ENCODE peak calls at places on chromosome 3, in five cellular contexts. One of them, this sample, is unnamed. For H3K36me3, the result is how much of the 10 kb centered on the place peaks cover.

GRCh38 chr3:69972672-69973071 is 26.9 kb upstream of the SAMMSON start:
- DNase-seq in Panc1: no peak
- DNase-seq in brain microvascular endothelial cell: no peak
- DNase-seq in heart left ventricle: no peak
- DNase-seq in GM23248: no peak
- DNase-seq in this sample: no peak

GRCh38 chr3:56980798-56981390 is 79.6 kb upstream of the SPATA12 start:
- DNase-seq in Panc1: no peak
- DNase-seq in brain microvascular endothelial cell: peak
- DNase-seq in heart left ventricle: peak
- DNase-seq in GM23248: peak
- DNase-seq in this sample: no peak

GRCh38 chr3:118412503-118412902 is 622.1 kb downstream of the IGSF11 start:
- DNase-seq in Panc1: no peak
- DNase-seq in brain microvascular endothelial cell: no peak
- DNase-seq in heart left ventricle: no peak
- DNase-seq in GM23248: no peak
- DNase-seq in this sample: no peak

GRCh38 chr3:195911946-195912270 is 3.6 kb upstream of the TNK2 start:
- DNase-seq in Panc1: no peak
- DNase-seq in brain microvascular endothelial cell: no peak
- DNase-seq in heart left ventricle: no peak
- DNase-seq in GM23248: peak
- DNase-seq in this sample: no peak

GRCh38 chr3:67916353-67916752 is 261.9 kb upstream of the SUCLG2 start:
- DNase-seq in Panc1: no peak
- DNase-seq in brain microvascular endothelial cell: no peak
- DNase-seq in heart left ventricle: no peak
- DNase-seq in GM23248: no peak
- DNase-seq in this sample: no peak

GRCh38 chr3:195405646-195406045 is 37.2 kb downstream of the ACAP2 start:
- DNase-seq in Panc1: no peak
- DNase-seq in brain microvascular endothelial cell: no peak
- DNase-seq in heart left ventricle: no peak
- DNase-seq in GM23248: no peak
- DNase-seq in this sample: no peak

GRCh38 chr3:56761887-56762605 is 39.7 kb downstream of the ARHGEF3 start:
- DNase-seq in Panc1: no peak
- DNase-seq in brain microvascular endothelial cell: no peak
- DNase-seq in heart left ventricle: no peak
- DNase-seq in GM23248: peak
- DNase-seq in this sample: no peak

GRCh38 chr3:71725279-71725991 is at the start of gene EIF4E3:
- DNase-seq in Panc1: no peak
- DNase-seq in brain microvascular endothelial cell: no peak
- DNase-seq in heart left ventricle: peak
- DNase-seq in GM23248: peak
- DNase-seq in this sample: peak

GRCh38 chr3:189272500-189273119 is 100.8 kb downstream of the TPRG1 start:
- DNase-seq in Panc1: no peak
- DNase-seq in brain microvascular endothelial cell: no peak
- DNase-seq in heart left ventricle: no peak
- DNase-seq in GM23248: peak
- DNase-seq in this sample: no peak

GRCh38 chr3:180421221-180421620 is 180.7 kb upstream of the TTC14 start:
- DNase-seq in Panc1: no peak
- DNase-seq in brain microvascular endothelial cell: no peak
- DNase-seq in heart left ventricle: no peak
- DNase-seq in GM23248: no peak
- DNase-seq in this sample: no peak

GRCh38 chr3:194598771-194599557 is 34.3 kb downstream of the TMEM44 start:
- DNase-seq in Panc1: no peak
- DNase-seq in brain microvascular endothelial cell: peak
- DNase-seq in heart left ventricle: peak
- DNase-seq in GM23248: peak
- DNase-seq in this sample: no peak

GRCh38 chr3:123099331-123100191 is 32.7 kb downstream of the PDIA5 start:
- DNase-seq in Panc1: no peak
- DNase-seq in brain microvascular endothelial cell: no peak
- DNase-seq in heart left ventricle: no peak
- DNase-seq in GM23248: no peak
- DNase-seq in this sample: no peak

GRCh38 chr3:123104550-123104949 is 37.7 kb downstream of the PDIA5 start:
- DNase-seq in Panc1: peak
- DNase-seq in brain microvascular endothelial cell: peak
- DNase-seq in heart left ventricle: peak
- DNase-seq in GM23248: peak
- DNase-seq in this sample: no peak

GRCh38 chr3:123100192-123100776 is 33.5 kb downstream of the PDIA5 start:
- DNase-seq in Panc1: no peak
- DNase-seq in brain microvascular endothelial cell: no peak
- DNase-seq in heart left ventricle: no peak
- DNase-seq in GM23248: no peak
- DNase-seq in this sample: no peak

GRCh38 chr3:123102826-123103225 is 36.0 kb downstream of the PDIA5 start:
- DNase-seq in Panc1: no peak
- DNase-seq in brain microvascular endothelial cell: no peak
- DNase-seq in heart left ventricle: no peak
- DNase-seq in GM23248: no peak
- DNase-seq in this sample: no peak

GRCh38 chr3:123102249-123102648 is 35.4 kb downstream of the PDIA5 start:
- DNase-seq in Panc1: no peak
- DNase-seq in brain microvascular endothelial cell: no peak
- DNase-seq in heart left ventricle: no peak
- DNase-seq in GM23248: no peak
- DNase-seq in this sample: no peak
- H3K36me3 ChIP-seq in Panc1: under half
- H3K36me3 ChIP-seq in brain microvascular endothelial cell: half or more
- H3K36me3 ChIP-seq in heart left ventricle: half or more
- H3K36me3 ChIP-seq in GM23248: under half
- H3K36me3 ChIP-seq in this sample: under half

GRCh38 chr3:142902356-142902755 is 13.5 kb upstream of the PCOLCE2 start:
- DNase-seq in Panc1: no peak
- DNase-seq in brain microvascular endothelial cell: no peak
- DNase-seq in heart left ventricle: no peak
- DNase-seq in GM23248: peak
- DNase-seq in this sample: no peak
- H3K36me3 ChIP-seq in Panc1: under half
- H3K36me3 ChIP-seq in brain microvascular endothelial cell: under half
- H3K36me3 ChIP-seq in heart left ventricle: under half
- H3K36me3 ChIP-seq in GM23248: under half
- H3K36me3 ChIP-seq in this sample: under half

DNA sequence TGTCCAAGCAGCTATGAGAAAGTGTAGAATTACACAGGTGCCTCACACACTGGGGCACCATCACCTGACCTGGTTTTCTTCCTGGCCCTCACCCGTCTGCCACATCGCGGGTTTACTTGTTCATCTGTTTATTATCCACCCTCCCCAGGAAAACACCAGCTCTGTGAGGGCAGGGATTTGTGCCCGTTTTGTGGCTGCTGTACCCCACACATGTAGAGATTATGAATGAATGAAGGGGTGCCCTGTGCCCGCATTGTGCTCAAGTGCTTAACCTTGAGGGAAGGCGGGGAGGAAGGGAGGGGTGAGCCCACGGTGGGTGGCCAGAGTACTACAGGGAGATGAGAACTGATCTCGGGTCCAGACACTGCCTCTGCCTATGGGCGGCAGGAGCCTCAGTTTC is 108.4 kb downstream of the WNT7A start:
- DNase-seq in Panc1: no peak
- DNase-seq in brain microvascular endothelial cell: no peak
- DNase-seq in heart left ventricle: no peak
- DNase-seq in GM23248: no peak
- DNase-seq in this sample: no peak
- H3K36me3 ChIP-seq in Panc1: under half
- H3K36me3 ChIP-seq in brain microvascular endothelial cell: under half
- H3K36me3 ChIP-seq in heart left ventricle: under half
- H3K36me3 ChIP-seq in GM23248: under half
- H3K36me3 ChIP-seq in this sample: under half

GRCh38 chr3:5218815-5219214 is 31.3 kb downstream of the EDEM1 start:
- DNase-seq in Panc1: no peak
- DNase-seq in brain microvascular endothelial cell: no peak
- DNase-seq in heart left ventricle: no peak
- DNase-seq in GM23248: peak
- DNase-seq in this sample: no peak
- H3K36me3 ChIP-seq in Panc1: under half
- H3K36me3 ChIP-seq in brain microvascular endothelial cell: under half
- H3K36me3 ChIP-seq in heart left ventricle: half or more
- H3K36me3 ChIP-seq in GM23248: under half
- H3K36me3 ChIP-seq in this sample: under half

GRCh38 chr3:14465425-14465824 is 63.0 kb downstream of the SLC6A6 start:
- DNase-seq in Panc1: no peak
- DNase-seq in brain microvascular endothelial cell: no peak
- DNase-seq in heart left ventricle: peak
- DNase-seq in GM23248: no peak
- DNase-seq in this sample: no peak
- H3K36me3 ChIP-seq in Panc1: under half
- H3K36me3 ChIP-seq in brain microvascular endothelial cell: under half
- H3K36me3 ChIP-seq in heart left ventricle: half or more
- H3K36me3 ChIP-seq in GM23248: under half
- H3K36me3 ChIP-seq in this sample: under half